ENCODE peak calls at places on chromosome 19, in eight cellular contexts. One of them, this sample, is unnamed.

GRCh38 chr19:3121821-3122511 is 13.9 kb upstream of the GNA15 start:
- DNase-seq in H1: no peak
- DNase-seq in H9: no peak
- DNase-seq in IMR-90: no peak
- DNase-seq in endodermal cell: no peak
- DNase-seq in mammary epithelial cell: no peak
- DNase-seq in PC-3: no peak
- DNase-seq in neuronal stem cell: no peak
- DNase-seq in this sample: no peak

GRCh38 chr19:29371766-29372415 is 153.9 kb upstream of the VSTM2B start:
- DNase-seq in H1: no peak
- DNase-seq in H9: peak
- DNase-seq in neuronal stem cell: no peak
- DNase-seq in mammary epithelial cell: no peak
- DNase-seq in PC-3: no peak
- DNase-seq in IMR-90: no peak
- DNase-seq in endodermal cell: peak
- DNase-seq in this sample: no peak

GRCh38 chr19:10018219-10018618 is 4.9 kb downstream of the RDH8 start:
- DNase-seq in H1: no peak
- DNase-seq in IMR-90: peak
- DNase-seq in PC-3: peak
- DNase-seq in H9: no peak
- DNase-seq in mammary epithelial cell: peak
- DNase-seq in endodermal cell: no peak
- DNase-seq in neuronal stem cell: no peak
- DNase-seq in this sample: no peak

GRCh38 chr19:58558066-58558622 is at the start of gene UBE2M:
- DNase-seq in IMR-90: no peak
- DNase-seq in H9: peak
- DNase-seq in H1: no peak
- DNase-seq in mammary epithelial cell: no peak
- DNase-seq in endodermal cell: peak
- DNase-seq in PC-3: no peak
- DNase-seq in neuronal stem cell: no peak
- DNase-seq in this sample: peak

GRCh38 chr19:45171211-45171623 is 6.8 kb downstream of the TRAPPC6A start:
- DNase-seq in mammary epithelial cell: no peak
- DNase-seq in IMR-90: no peak
- DNase-seq in H9: no peak
- DNase-seq in endodermal cell: peak
- DNase-seq in neuronal stem cell: no peak
- DNase-seq in PC-3: no peak
- DNase-seq in H1: no peak
- DNase-seq in this sample: no peak

GRCh38 chr19:3080281-3080680 is 13.9 kb upstream of the GNA11 start:
- DNase-seq in endodermal cell: no peak
- DNase-seq in H1: no peak
- DNase-seq in PC-3: no peak
- DNase-seq in H9: no peak
- DNase-seq in neuronal stem cell: no peak
- DNase-seq in mammary epithelial cell: no peak
- DNase-seq in IMR-90: peak
- DNase-seq in this sample: peak

GRCh38 chr19:44626067-44626624 is 12.8 kb downstream of the IGSF23 start:
- DNase-seq in mammary epithelial cell: peak
- DNase-seq in IMR-90: peak
- DNase-seq in H9: no peak
- DNase-seq in endodermal cell: no peak
- DNase-seq in neuronal stem cell: no peak
- DNase-seq in PC-3: peak
- DNase-seq in H1: no peak
- DNase-seq in this sample: no peak

GRCh38 chr19:8302357-8302691 is 5.8 kb downstream of the CD320 start:
- DNase-seq in H9: no peak
- DNase-seq in neuronal stem cell: no peak
- DNase-seq in PC-3: no peak
- DNase-seq in endodermal cell: no peak
- DNase-seq in mammary epithelial cell: no peak
- DNase-seq in H1: no peak
- DNase-seq in IMR-90: no peak
- DNase-seq in this sample: peak

GRCh38 chr19:11230621-11231386 is 8.6 kb upstream of the ANGPTL8 start:
- DNase-seq in neuronal stem cell: no peak
- DNase-seq in H1: no peak
- DNase-seq in H9: peak
- DNase-seq in IMR-90: no peak
- DNase-seq in PC-3: no peak
- DNase-seq in endodermal cell: no peak
- DNase-seq in mammary epithelial cell: no peak
- DNase-seq in this sample: no peak

GRCh38 chr19:40231544-40232424 is 5.3 kb upstream of the CCNP start:
- DNase-seq in endodermal cell: peak
- DNase-seq in mammary epithelial cell: no peak
- DNase-seq in IMR-90: no peak
- DNase-seq in neuronal stem cell: no peak
- DNase-seq in H9: peak
- DNase-seq in PC-3: no peak
- DNase-seq in H1: no peak
- DNase-seq in this sample: no peak

GRCh38 chr19:36032251-36033104 is at the start of gene CLIP3:
- DNase-seq in mammary epithelial cell: no peak
- DNase-seq in endodermal cell: peak
- DNase-seq in H1: no peak
- DNase-seq in H9: peak
- DNase-seq in IMR-90: peak
- DNase-seq in PC-3: no peak
- DNase-seq in neuronal stem cell: peak
- DNase-seq in this sample: peak

DNA sequence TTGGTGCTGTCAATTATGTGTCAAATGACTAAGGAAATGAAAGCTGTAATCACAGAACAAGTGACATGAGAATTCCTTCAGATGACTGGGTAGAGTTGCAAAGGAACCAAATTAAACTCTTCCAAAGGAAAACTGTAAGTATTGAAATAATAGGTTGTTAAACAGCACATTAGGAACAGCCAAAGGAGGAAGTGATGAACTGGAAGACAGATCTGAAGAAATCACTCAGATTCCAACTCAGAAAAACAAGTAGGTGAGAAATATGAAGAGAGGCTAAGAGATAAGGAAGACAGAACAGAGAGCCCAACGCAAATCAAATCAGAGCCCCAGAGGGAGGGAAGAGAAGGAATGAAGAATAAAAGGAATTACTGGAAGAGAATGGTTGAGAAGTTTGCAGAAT is 15.4 kb downstream of the TMEM161A start:
- DNase-seq in H9: no peak
- DNase-seq in mammary epithelial cell: no peak
- DNase-seq in PC-3: no peak
- DNase-seq in endodermal cell: no peak
- DNase-seq in neuronal stem cell: no peak
- DNase-seq in IMR-90: no peak
- DNase-seq in H1: no peak
- DNase-seq in this sample: no peak
- H3K9ac ChIP-seq in H9: no peak
- H3K9ac ChIP-seq in mammary epithelial cell: no peak
- H3K9ac ChIP-seq in PC-3: no peak
- H3K9ac ChIP-seq in endodermal cell: no peak
- H3K9ac ChIP-seq in neuronal stem cell: no peak
- H3K9ac ChIP-seq in IMR-90: no peak
- H3K9ac ChIP-seq in H1: no peak
- H3K9ac ChIP-seq in this sample: no peak

GRCh38 chr19:46587861-46588260 is 13.3 kb upstream of the CALM3 start:
- DNase-seq in mammary epithelial cell: no peak
- DNase-seq in endodermal cell: peak
- DNase-seq in neuronal stem cell: no peak
- DNase-seq in H9: no peak
- DNase-seq in PC-3: no peak
- DNase-seq in IMR-90: no peak
- DNase-seq in H1: no peak
- DNase-seq in this sample: no peak
- H3K9ac ChIP-seq in mammary epithelial cell: no peak
- H3K9ac ChIP-seq in endodermal cell: peak
- H3K9ac ChIP-seq in neuronal stem cell: no peak
- H3K9ac ChIP-seq in H9: no peak
- H3K9ac ChIP-seq in PC-3: no peak
- H3K9ac ChIP-seq in IMR-90: no peak
- H3K9ac ChIP-seq in H1: no peak
- H3K9ac ChIP-seq in this sample: no peak

GRCh38 chr19:48636859-48637448 is at the start of gene DBP:
- DNase-seq in endodermal cell: peak
- DNase-seq in H1: no peak
- DNase-seq in H9: peak
- DNase-seq in neuronal stem cell: no peak
- DNase-seq in IMR-90: no peak
- DNase-seq in mammary epithelial cell: no peak
- DNase-seq in PC-3: peak
- DNase-seq in this sample: no peak

GRCh38 chr19:48639483-48640375 is 2.5 kb upstream of the DBP start:
- DNase-seq in neuronal stem cell: no peak
- DNase-seq in endodermal cell: peak
- DNase-seq in IMR-90: no peak
- DNase-seq in mammary epithelial cell: no peak
- DNase-seq in H9: no peak
- DNase-seq in H1: no peak
- DNase-seq in PC-3: no peak
- DNase-seq in this sample: no peak

GRCh38 chr19:48637948-48638830 is 1.0 kb upstream of the DBP start:
- DNase-seq in IMR-90: peak
- DNase-seq in H9: peak
- DNase-seq in H1: peak
- DNase-seq in neuronal stem cell: peak
- DNase-seq in endodermal cell: peak
- DNase-seq in PC-3: peak
- DNase-seq in mammary epithelial cell: peak
- DNase-seq in this sample: peak

GRCh38 chr19:48637449-48637947 is 319 bp upstream of the DBP start:
- DNase-seq in H1: peak
- DNase-seq in mammary epithelial cell: peak
- DNase-seq in PC-3: peak
- DNase-seq in neuronal stem cell: peak
- DNase-seq in H9: peak
- DNase-seq in IMR-90: peak
- DNase-seq in endodermal cell: peak
- DNase-seq in this sample: peak

GRCh38 chr19:48638831-48639381 is 1.7 kb upstream of the DBP start:
- DNase-seq in endodermal cell: peak
- DNase-seq in IMR-90: no peak
- DNase-seq in H1: no peak
- DNase-seq in PC-3: no peak
- DNase-seq in H9: peak
- DNase-seq in mammary epithelial cell: no peak
- DNase-seq in neuronal stem cell: no peak
- DNase-seq in this sample: peak
- H3K9ac ChIP-seq in endodermal cell: no peak
- H3K9ac ChIP-seq in IMR-90: no peak
- H3K9ac ChIP-seq in H1: no peak
- H3K9ac ChIP-seq in PC-3: no peak
- H3K9ac ChIP-seq in H9: no peak
- H3K9ac ChIP-seq in mammary epithelial cell: no peak
- H3K9ac ChIP-seq in neuronal stem cell: peak
- H3K9ac ChIP-seq in this sample: peak

GRCh38 chr19:18488838-18489626 is 32.8 kb downstream of the ELL start:
- DNase-seq in neuronal stem cell: peak
- DNase-seq in H1: no peak
- DNase-seq in PC-3: peak
- DNase-seq in H9: peak
- DNase-seq in mammary epithelial cell: no peak
- DNase-seq in IMR-90: no peak
- DNase-seq in endodermal cell: peak
- DNase-seq in this sample: no peak

GRCh38 chr19:18486746-18487145 is 35.1 kb downstream of the ELL start:
- DNase-seq in mammary epithelial cell: no peak
- DNase-seq in H1: no peak
- DNase-seq in PC-3: no peak
- DNase-seq in H9: no peak
- DNase-seq in IMR-90: no peak
- DNase-seq in endodermal cell: no peak
- DNase-seq in neuronal stem cell: no peak
- DNase-seq in this sample: no peak

GRCh38 chr19:18489627-18490184 is 32.2 kb downstream of the ELL start:
- DNase-seq in mammary epithelial cell: no peak
- DNase-seq in IMR-90: no peak
- DNase-seq in PC-3: no peak
- DNase-seq in H9: no peak
- DNase-seq in neuronal stem cell: no peak
- DNase-seq in endodermal cell: no peak
- DNase-seq in H1: no peak
- DNase-seq in this sample: no peak

GRCh38 chr19:18487576-18488402 is 34.1 kb downstream of the ELL start:
- DNase-seq in IMR-90: no peak
- DNase-seq in H9: no peak
- DNase-seq in PC-3: no peak
- DNase-seq in mammary epithelial cell: no peak
- DNase-seq in neuronal stem cell: no peak
- DNase-seq in endodermal cell: no peak
- DNase-seq in H1: no peak
- DNase-seq in this sample: no peak

DNA sequence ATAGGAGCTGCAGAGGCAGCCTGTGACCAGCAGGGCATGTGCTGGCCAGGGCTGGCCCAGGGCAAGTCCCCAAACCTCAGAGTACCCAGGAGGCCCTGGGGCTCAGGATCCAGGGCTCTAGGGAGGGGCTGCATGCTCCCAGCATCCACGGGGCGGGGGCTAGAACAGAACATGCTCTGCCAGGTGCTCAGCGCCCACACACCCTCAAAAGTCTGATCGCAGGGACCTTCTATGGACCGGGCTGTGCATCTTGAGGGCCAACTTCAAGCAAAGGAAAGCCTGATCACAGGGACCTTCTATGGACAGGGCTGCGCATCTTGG is 33.5 kb downstream of the ELL start:
- DNase-seq in endodermal cell: no peak
- DNase-seq in H1: no peak
- DNase-seq in neuronal stem cell: no peak
- DNase-seq in PC-3: peak
- DNase-seq in IMR-90: no peak
- DNase-seq in mammary epithelial cell: peak
- DNase-seq in H9: no peak
- DNase-seq in this sample: no peak
- H3K9ac ChIP-seq in endodermal cell: no peak
- H3K9ac ChIP-seq in H1: no peak
- H3K9ac ChIP-seq in neuronal stem cell: no peak
- H3K9ac ChIP-seq in PC-3: no peak
- H3K9ac ChIP-seq in IMR-90: no peak
- H3K9ac ChIP-seq in mammary epithelial cell: no peak
- H3K9ac ChIP-seq in H9: no peak
- H3K9ac ChIP-seq in this sample: no peak

This sample was measured in colonic mucosa.